ENCODE peak calls at places on chromosomes 6 and 20, in seven cellular contexts. F is hippocampal formation, X is COR-L47, W is ascending aorta, K is HEK293T, Y is RPMI7951, G is lung. D is an unnamed sample.

GRCh38 chr20:48637461-48637860 is 190.3 kb downstream of the PREX1 start:
- DNase-seq in Y (no peak), W (no peak), G (no peak), F (no peak), X (no peak), K (no peak), D (no peak)

GRCh38 chr6:5622276-5623005 is 361.1 kb downstream of the FARS2 start:
- DNase-seq in X (no peak), G (no peak), W (no peak), K (no peak), Y (no peak), F (no peak), D (no peak)

GRCh38 chr6:87675004-87675681 is 26.9 kb downstream of the AKIRIN2 start:
- DNase-seq in F (no peak), W (no peak), Y (no peak), X (no peak), K (no peak), G (no peak), D (no peak)

GRCh38 chr20:25237610-25238318 is 10.1 kb upstream of the PYGB start:
- DNase-seq in G (peak), K (no peak), Y (peak), X (no peak), W (peak), F (no peak), D (peak)

GRCh38 chr6:21375206-21375605 is 218.3 kb upstream of the SOX4 start:
- DNase-seq in G (no peak), F (no peak), K (no peak), X (no peak), W (no peak), Y (no peak), D (no peak)

GRCh38 chr6:79468587-79468986 is 68.6 kb downstream of the LCA5 start:
- DNase-seq in W (no peak), K (peak), Y (no peak), F (no peak), X (no peak), G (no peak), D (no peak)

GRCh38 chr6:158049055-158050028 is 67.7 kb downstream of the SYNJ2 start:
- DNase-seq in X (no peak), K (no peak), F (no peak), W (no peak), G (no peak), Y (no peak), D (no peak)

GRCh38 chr6:2351807-2352431 is 106.5 kb upstream of the GMDS start:
- DNase-seq in Y (no peak), G (no peak), X (no peak), W (no peak), F (no peak), K (no peak), D (no peak)

GRCh38 chr6:11426571-11426970 is 111.0 kb upstream of the TMEM170B start:
- DNase-seq in F (no peak), G (no peak), K (no peak), X (no peak), W (no peak), Y (no peak), D (no peak)

GRCh38 chr6:35409245-35409644 is 42.9 kb upstream of the FANCE start:
- DNase-seq in K (no peak), X (no peak), G (no peak), W (no peak), F (no peak), Y (no peak), D (no peak)

GRCh38 chr6:147267658-147268057 is 63.4 kb downstream of the STXBP5 start:
- DNase-seq in K (no peak), G (no peak), Y (no peak), F (no peak), X (no peak), W (no peak), D (no peak)

GRCh38 chr6:2746557-2747061 is 4.1 kb downstream of the MYLK4 start:
- DNase-seq in F (no peak), X (no peak), K (no peak), G (no peak), W (no peak), Y (no peak), D (no peak)

GRCh38 chr6:104640761-104641160 is 219.0 kb downstream of the HACE1 start:
- DNase-seq in Y (no peak), G (no peak), X (no peak), F (no peak), W (no peak), K (no peak), D (no peak)

D was measured in activated CD8-positive, alpha-beta T cell treated with anti-CD3 and anti-CD28 coated beads, Interleukin-2, amount 10 ng/mL, durations not matched to agents 7 days and 5 days.